ENCODE peak calls at places on chromosomes 3 and 15, in nine cellular contexts. I is activated naive CD4-positive, alpha-beta T cell treated with anti-CD3 and anti-CD28 coated beads, Interleukin-2, amount 50 U/mL, for 16 hours; F is Caki2; H is suprapubic skin; G is WTC11; Y is GM04503; B is progenitor cell of endocrine pancreas; L is non-pigmented ciliary epithelial cell; N is HuH-7.5. C is an unnamed sample.

GRCh38 chr3:100205161-100205560 is 55.6 kb upstream of the TBC1D23 start:
- DNase-seq in N (no peak), G (no peak), F (no peak), I (no peak), L (no peak), H (no peak), Y (no peak), B (no peak), C (no peak)

GRCh38 chr3:195542691-195543641 is at the start of gene PPP1R2:
- DNase-seq in N (peak), L (peak), I (peak), H (peak), B (peak), Y (peak), F (peak), G (peak), C (peak)

GRCh38 chr3:186902154-186902553 is 28.2 kb upstream of the ST6GAL1 start:
- DNase-seq in H (no peak), F (no peak), I (no peak), B (no peak), G (no peak), N (no peak), Y (no peak), L (no peak), C (no peak)

GRCh38 chr3:126573492-126574117 is 14.9 kb upstream of the C3orf22 start:
- DNase-seq in H (no peak), F (no peak), G (no peak), Y (no peak), I (no peak), B (no peak), L (no peak), N (no peak), C (no peak)

GRCh38 chr3:119294402-119294888 is 262 bp downstream of the ARHGAP31 start:
- DNase-seq in L (no peak), F (peak), H (peak), I (peak), Y (no peak), B (no peak), N (peak), G (no peak), C (peak)

GRCh38 chr3:71581451-71581980 is 2.0 kb downstream of the FOXP1 start:
- DNase-seq in Y (no peak), G (peak), H (peak), I (peak), N (no peak), L (no peak), F (peak), B (peak), C (no peak)

GRCh38 chr15:99104788-99105515 is at the start of gene SYNM:
- DNase-seq in I (no peak), B (peak), G (peak), F (peak), L (no peak), N (peak), H (peak), Y (no peak), C (peak)

GRCh38 chr3:129280183-129280582 is 1.5 kb downstream of the HMCES start:
- DNase-seq in B (no peak), H (no peak), I (no peak), F (no peak), Y (no peak), L (no peak), G (no peak), N (no peak), C (no peak)

GRCh38 chr3:7194081-7194835 is 333.3 kb downstream of the GRM7 start:
- DNase-seq in F (peak), N (no peak), G (no peak), H (no peak), I (no peak), L (no peak), Y (no peak), B (no peak), C (no peak)

GRCh38 chr15:60580650-60581415 is 101.9 kb upstream of the ICE2 start:
- DNase-seq in I (peak), Y (no peak), F (no peak), G (no peak), L (no peak), N (no peak), B (no peak), H (no peak), C (no peak)

GRCh38 chr15:64634576-64635485 is 140.6 kb downstream of the RBPMS2 start:
- DNase-seq in Y (no peak), I (no peak), L (no peak), H (no peak), B (peak), N (no peak), F (peak), G (peak), C (no peak)

GRCh38 chr3:183377307-183377959 is 51.0 kb downstream of the MCF2L2 start:
- DNase-seq in I (no peak), N (no peak), L (no peak), G (no peak), B (no peak), H (no peak), Y (no peak), F (no peak), C (no peak)

GRCh38 chr15:60385620-60386552 is 11.9 kb downstream of the ANXA2 start:
- DNase-seq in F (peak), I (no peak), H (no peak), Y (no peak), B (no peak), L (no peak), G (no peak), N (no peak), C (no peak)

GRCh38 chr3:14379842-14380241 is 22.6 kb upstream of the SLC6A6 start:
- DNase-seq in Y (no peak), N (no peak), I (no peak), B (no peak), L (no peak), F (no peak), H (no peak), G (no peak), C (no peak)

GRCh38 chr3:113606539-113607218 is 74.3 kb downstream of the SIDT1 start:
- DNase-seq in I (peak), G (no peak), N (no peak), Y (no peak), F (no peak), H (no peak), L (no peak), B (no peak), C (no peak)

GRCh38 chr3:126553284-126553811 is 5.4 kb downstream of the C3orf22 start:
- DNase-seq in G (no peak), Y (no peak), B (no peak), H (peak), F (no peak), I (no peak), N (no peak), L (no peak), C (no peak)

GRCh38 chr15:51144021-51144532 is 49.4 kb upstream of the TNFAIP8L3 start:
- DNase-seq in N (no peak), H (no peak), B (no peak), G (no peak), Y (peak), I (no peak), F (peak), L (peak), C (no peak)

GRCh38 chr3:30188713-30189112 is 417.7 kb upstream of the TGFBR2 start:
- DNase-seq in Y (no peak), I (no peak), H (no peak), N (no peak), B (no peak), F (no peak), L (no peak), G (no peak), C (no peak)

GRCh38 chr3:108090066-108090700 is 648 bp downstream of the CD47 start:
- DNase-seq in N (peak), L (no peak), B (no peak), I (peak), Y (no peak), H (no peak), G (peak), F (peak), C (peak)

GRCh38 chr3:60226907-60227306 is 1024.3 kb downstream of the FHIT start:
- DNase-seq in B (no peak), G (no peak), F (peak), N (no peak), Y (no peak), H (no peak), L (no peak), I (no peak), C (no peak)

GRCh38 chr3:119245778-119246177 is 5.1 kb upstream of the B4GALT4 start:
- DNase-seq in H (no peak), I (no peak), G (no peak), F (no peak), N (no peak), B (no peak), Y (no peak), L (no peak), C (no peak)

GRCh38 chr3:35651888-35652287 is 12.6 kb downstream of the ARPP21 start:
- DNase-seq in F (peak), B (no peak), I (no peak), Y (no peak), N (no peak), H (no peak), G (no peak), L (peak), C (no peak)

GRCh38 chr3:46484911-46485696 is 12.7 kb upstream of the RTP3 start:
- DNase-seq in Y (no peak), F (no peak), G (peak), L (no peak), I (no peak), H (no peak), B (peak), N (no peak), C (no peak)